ENCODE peak calls at places on chromosomes 7 and 10, in ten cellular contexts. A is NCI-H345; O is adrenal gland; R is NCI-H460; H is naive B cell; K is uterus; B is hepatocyte; D is stimulated activated CD8-positive, alpha-beta memory T cell treated with anti-CD3 and anti-CD28 coated beads, Interleukin-15, amount 100 ng/mL, for 24 hours; T is bronchial epithelial cell; P is neural crest cell. Y is an unnamed sample.
A peak's percentile ranks its signal among the peaks of the same experiment; 100 is the strongest.

GRCh38 chr7:100351657-100352058 is 6.3 kb upstream of the PILRB start:
- DNase-seq in D (no peak), A (no peak), B (no peak), R (no peak), O (no peak), T (no peak), K (no peak), H (no peak), P (no peak), Y (no peak)

GRCh38 chr7:2307690-2308107 is 6.5 kb downstream of the SNX8 start:
- DNase-seq in D (no peak), B (no peak), K (no peak), T (no peak), O (no peak), P (no peak), R (no peak), A (no peak), H (peak; percentile 81), Y (no peak)

GRCh38 chr10:69800109-69800508 is 1.6 kb upstream of the COL13A1 start:
- DNase-seq in H (no peak), B (peak; percentile 89), K (no peak), P (peak; percentile 58), O (peak; percentile 57), D (no peak), R (peak; percentile 43), T (peak; percentile 57), A (no peak), Y (peak; percentile 35)

GRCh38 chr7:32154797-32155196 is 84.6 kb upstream of the PDE1C start:
- DNase-seq in H (no peak), B (no peak), A (no peak), K (peak; percentile 32), T (no peak), O (no peak), P (no peak), R (no peak), D (no peak), Y (peak; percentile 31)

GRCh38 chr7:35718047-35718446 is 23.1 kb upstream of the HERPUD2 start:
- DNase-seq in H (no peak), K (no peak), R (no peak), O (no peak), D (no peak), T (no peak), A (no peak), P (no peak), B (no peak), Y (no peak)

GRCh38 chr10:132554991-132555647 is 17.5 kb downstream of the INPP5A start:
- DNase-seq in T (no peak), H (peak; percentile 86), D (no peak), K (no peak), B (no peak), A (no peak), O (peak; percentile 81), R (no peak), P (no peak), Y (peak; percentile 52)

GRCh38 chr10:6138456-6138855 is 49.6 kb downstream of the RBM17 start:
- DNase-seq in R (no peak), T (no peak), H (no peak), K (peak; percentile 8), O (no peak), D (no peak), B (no peak), P (no peak), A (no peak), Y (no peak)

GRCh38 chr7:32259917-32260596 is 189.8 kb upstream of the PDE1C start:
- DNase-seq in H (no peak), R (no peak), A (peak; percentile 26), O (no peak), B (no peak), T (no peak), K (no peak), D (no peak), P (no peak), Y (no peak)

GRCh38 chr7:129998446-129998845 is 45.7 kb upstream of the UBE2H start:
- DNase-seq in K (no peak), H (no peak), D (no peak), O (no peak), B (no peak), T (no peak), A (no peak), R (no peak), P (no peak), Y (no peak)

GRCh38 chr10:112953760-112954159 is 3.7 kb downstream of the TCF7L2 start:
- DNase-seq in B (peak; percentile 20), T (peak; percentile 30), A (no peak), O (no peak), K (no peak), P (no peak), R (peak; percentile 41), D (no peak), H (no peak), Y (no peak)

GRCh38 chr10:111275091-111275490 is 198.3 kb downstream of the ADRA2A start:
- DNase-seq in K (no peak), A (no peak), H (no peak), R (no peak), P (no peak), B (no peak), T (no peak), D (no peak), O (peak; percentile 58), Y (no peak)

GRCh38 chr7:78130443-78131200 is 332.0 kb downstream of the PHTF2 start:
- DNase-seq in T (no peak), B (no peak), K (no peak), H (no peak), P (no peak), D (no peak), R (no peak), A (no peak), O (no peak), Y (no peak)

GRCh38 chr7:42238709-42239395 is 1.8 kb upstream of the GLI3 start:
- DNase-seq in D (no peak), T (peak; percentile 69), H (no peak), P (no peak), A (no peak), B (peak; percentile 64), R (no peak), K (peak; percentile 70), O (peak; percentile 43), Y (no peak)

GRCh38 chr10:91410638-91411367 is 659 bp downstream of the HECTD2 start:
- DNase-seq in R (no peak), D (no peak), B (peak; percentile 38), A (peak; percentile 41), H (no peak), O (no peak), T (peak; percentile 8), P (no peak), K (peak; percentile 27), Y (no peak)

GRCh38 chr10:128549192-128549591 is 423.0 kb upstream of the MKI67 start:
- DNase-seq in O (no peak), T (no peak), P (no peak), D (no peak), B (no peak), K (no peak), A (no peak), R (no peak), H (no peak), Y (no peak)

GRCh38 chr7:148747274-148747673 is 48.6 kb downstream of the CUL1 start:
- DNase-seq in T (peak; percentile 30), K (no peak), R (no peak), B (peak; percentile 57), H (no peak), D (no peak), A (no peak), P (no peak), O (no peak), Y (no peak)

GRCh38 chr7:155084021-155084420 is 13.9 kb downstream of the HTR5A start:
- DNase-seq in H (no peak), D (no peak), A (no peak), O (no peak), B (no peak), K (no peak), R (no peak), T (no peak), P (no peak), Y (no peak)

GRCh38 chr7:155951554-155952158 is 139.4 kb upstream of the SHH start:
- DNase-seq in H (no peak), O (peak; percentile 96), B (peak; percentile 79), K (no peak), P (no peak), A (no peak), R (peak; percentile 89), T (peak; percentile 98), D (no peak), Y (peak; percentile 90)

GRCh38 chr7:139583826-139584553 is 60.5 kb downstream of the CLEC2L start:
- DNase-seq in D (no peak), P (no peak), R (no peak), O (no peak), H (no peak), B (no peak), K (peak; percentile 9), A (no peak), T (no peak), Y (peak; percentile 15)

GRCh38 chr10:16832351-16833080 is 15.3 kb upstream of the RSU1 start:
- DNase-seq in P (no peak), K (no peak), R (no peak), O (no peak), D (no peak), A (no peak), H (no peak), T (peak; percentile 84), B (no peak), Y (peak; percentile 62)

GRCh38 chr10:127338391-127339108 is 142.2 kb upstream of the INSYN2A start:
- DNase-seq in K (peak; percentile 23), P (no peak), T (no peak), O (no peak), H (no peak), R (no peak), D (no peak), B (no peak), A (no peak), Y (no peak)

GRCh38 chr10:124676416-124677062 is 67.6 kb downstream of the FAM53B start:
- DNase-seq in K (no peak), A (no peak), H (no peak), O (no peak), R (no peak), T (no peak), P (peak; percentile 37), B (no peak), D (no peak), Y (no peak)

GRCh38 chr10:88651131-88651541 is 13.1 kb upstream of the LIPF start:
- DNase-seq in A (no peak), P (no peak), K (no peak), R (no peak), H (no peak), T (peak; percentile 86), B (peak; percentile 11), O (no peak), D (no peak), Y (no peak)

GRCh38 chr10:33126742-33127141 is 168.7 kb upstream of the ITGB1 start:
- DNase-seq in B (no peak), P (no peak), H (no peak), D (no peak), K (no peak), A (no peak), O (no peak), R (no peak), T (no peak), Y (no peak)

GRCh38 chr10:112562803-112563663 is 116.0 kb downstream of the VTI1A start:
- DNase-seq in R (no peak), A (peak; percentile 73), D (no peak), P (no peak), H (no peak), K (no peak), O (no peak), T (peak; percentile 52), B (peak; percentile 8), Y (no peak)

GRCh38 chr10:78540355-78541076 is 506.9 kb downstream of the RPS24 start:
- DNase-seq in T (peak; percentile 9), O (no peak), H (no peak), A (no peak), B (peak; percentile 55), D (no peak), K (no peak), P (no peak), R (no peak), Y (no peak)

GRCh38 chr10:29600821-29601220 is 34.0 kb downstream of the SVIL start:
- DNase-seq in H (no peak), P (no peak), D (no peak), A (no peak), T (no peak), O (peak; percentile 8), R (no peak), K (no peak), B (no peak), Y (no peak)

GRCh38 chr10:1187855-1188555 is 131.8 kb downstream of the WDR37 start:
- DNase-seq in R (no peak), K (peak; percentile 6), P (no peak), T (no peak), A (no peak), B (no peak), H (no peak), D (no peak), O (no peak), Y (no peak)

Y was measured in stomach.